ENCODE peak calls at places on chromosome 16, in six cellular contexts. N is tibial artery, Y is prostate gland, A is OCI-LY7, X is hepatocyte, W is adrenal gland. Q is an unnamed sample. For H3K4me1, the result is how much of the 10 kb centered on the place peaks cover.

GRCh38 chr16:17224859-17225258 is 245.9 kb downstream of the XYLT1 start:
- DNase-seq in N (peak), Y (peak), A (peak), X (peak), W (peak), Q (peak)

GRCh38 chr16:66551362-66551761 is 1.0 kb upstream of the CKLF start:
- DNase-seq in N (no peak), Y (no peak), A (peak), X (peak), W (no peak), Q (no peak)

GRCh38 chr16:12094537-12095265 is 118.2 kb downstream of the SNX29 start:
- DNase-seq in N (peak), Y (no peak), A (no peak), X (no peak), W (no peak), Q (no peak)

GRCh38 chr16:70809392-70810060 is 8.6 kb upstream of the VAC14 start:
- DNase-seq in N (no peak), Y (no peak), A (no peak), X (no peak), W (no peak), Q (no peak)

GRCh38 chr16:79838860-79839259 is 238.3 kb upstream of the MAF start:
- DNase-seq in N (no peak), Y (no peak), A (no peak), X (peak), W (no peak), Q (no peak)

GRCh38 chr16:62190426-62190825 is 154.2 kb upstream of the CDH8 start:
- DNase-seq in N (no peak), Y (no peak), A (peak), X (peak), W (no peak), Q (no peak)

GRCh38 chr16:30186782-30187555 is 3.6 kb downstream of the CORO1A start:
- DNase-seq in N (peak), Y (peak), A (peak), X (peak), W (peak), Q (no peak)

GRCh38 chr16:12819126-12820117 is 15.7 kb upstream of the CPPED1 start:
- DNase-seq in N (peak), Y (peak), A (peak), X (peak), W (peak), Q (no peak)

GRCh38 chr16:87304951-87305350 is 12.2 kb downstream of the C16orf95 start:
- DNase-seq in N (no peak), Y (no peak), A (no peak), X (no peak), W (no peak), Q (no peak)

GRCh38 chr16:82580293-82580900 is 46.4 kb upstream of the CDH13 start:
- DNase-seq in N (no peak), Y (peak), A (peak), X (peak), W (no peak), Q (no peak)

GRCh38 chr16:15899538-15900100 is 11.2 kb upstream of the CEP20 start:
- DNase-seq in N (no peak), Y (peak), A (no peak), X (peak), W (peak), Q (no peak)

GRCh38 chr16:19486744-19487325 is 35.1 kb downstream of the GDE1 start:
- DNase-seq in N (no peak), Y (no peak), A (no peak), X (no peak), W (no peak), Q (no peak)

GRCh38 chr16:30901201-30902069 is 5.0 kb downstream of the CTF1 start:
- DNase-seq in N (no peak), Y (no peak), A (no peak), X (no peak), W (no peak), Q (no peak)

GRCh38 chr16:67053767-67054334 is 24.9 kb downstream of the CBFB start:
- DNase-seq in N (no peak), Y (no peak), A (no peak), X (no peak), W (no peak), Q (no peak)

GRCh38 chr16:85111184-85111583 is 1.1 kb downstream of the CIBAR2 start:
- DNase-seq in N (no peak), Y (no peak), A (no peak), X (no peak), W (no peak), Q (no peak)

GRCh38 chr16:85114909-85115567 is 2.8 kb upstream of the CIBAR2 start:
- DNase-seq in N (peak), Y (peak), A (peak), X (peak), W (peak), Q (peak)

GRCh38 chr16:85112364-85112763 is at the start of gene CIBAR2:
- DNase-seq in N (no peak), Y (no peak), A (no peak), X (no peak), W (no peak), Q (no peak)

GRCh38 chr16:85113168-85113733 is 979 bp upstream of the CIBAR2 start:
- DNase-seq in N (no peak), Y (no peak), A (no peak), X (no peak), W (no peak), Q (no peak)

DNA sequence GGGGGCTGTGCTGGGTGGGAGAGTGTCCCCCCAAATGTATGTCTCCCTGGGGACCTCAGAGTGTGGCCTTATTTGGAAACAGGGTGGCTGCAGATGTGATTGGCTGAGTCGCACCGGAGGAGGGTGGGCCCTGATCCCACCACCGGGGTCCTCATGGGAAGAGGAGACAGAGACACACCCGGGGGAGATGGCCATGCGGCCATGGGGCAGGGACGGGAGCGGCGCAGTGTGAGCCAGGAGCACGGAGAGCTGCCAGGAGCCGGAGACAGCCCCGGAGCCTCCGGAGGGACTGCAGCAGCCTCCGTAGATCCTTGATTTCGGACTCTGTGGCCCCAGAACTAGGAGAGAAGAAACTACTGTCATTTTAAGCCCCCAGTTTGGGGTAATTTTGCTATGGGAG is 1.6 kb upstream of the CIBAR2 start:
- DNase-seq in N (no peak), Y (no peak), A (no peak), X (no peak), W (no peak), Q (no peak)
- H3K4me1 ChIP-seq in N (under half), Y (under half), A (under half), X (under half), W (under half), Q (under half)

DNA sequence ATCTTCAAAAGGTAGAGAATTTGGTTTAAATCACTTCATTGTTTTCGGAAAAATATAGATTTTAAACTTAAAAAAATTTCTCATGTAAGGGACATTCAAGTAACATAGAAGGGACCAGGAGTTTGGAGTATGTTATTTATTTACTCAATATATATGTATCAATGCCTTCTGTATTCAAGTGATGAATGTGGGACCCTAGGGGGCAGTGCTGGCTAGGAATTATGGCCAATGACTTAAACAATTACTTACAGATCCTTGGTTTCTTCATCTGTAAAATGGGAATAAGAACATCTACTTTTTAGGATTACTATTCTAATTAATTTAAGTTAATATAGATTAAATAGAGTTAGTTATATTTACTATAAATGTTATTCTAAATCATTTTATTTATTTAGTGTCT is 886.3 kb upstream of the RBFOX1 start:
- DNase-seq in N (no peak), Y (no peak), A (no peak), X (no peak), W (no peak), Q (no peak)
- TF ChIP-seq CTCF in N (no peak), Y (no peak), A (peak), X (no peak), W (no peak), Q (no peak)

DNA sequence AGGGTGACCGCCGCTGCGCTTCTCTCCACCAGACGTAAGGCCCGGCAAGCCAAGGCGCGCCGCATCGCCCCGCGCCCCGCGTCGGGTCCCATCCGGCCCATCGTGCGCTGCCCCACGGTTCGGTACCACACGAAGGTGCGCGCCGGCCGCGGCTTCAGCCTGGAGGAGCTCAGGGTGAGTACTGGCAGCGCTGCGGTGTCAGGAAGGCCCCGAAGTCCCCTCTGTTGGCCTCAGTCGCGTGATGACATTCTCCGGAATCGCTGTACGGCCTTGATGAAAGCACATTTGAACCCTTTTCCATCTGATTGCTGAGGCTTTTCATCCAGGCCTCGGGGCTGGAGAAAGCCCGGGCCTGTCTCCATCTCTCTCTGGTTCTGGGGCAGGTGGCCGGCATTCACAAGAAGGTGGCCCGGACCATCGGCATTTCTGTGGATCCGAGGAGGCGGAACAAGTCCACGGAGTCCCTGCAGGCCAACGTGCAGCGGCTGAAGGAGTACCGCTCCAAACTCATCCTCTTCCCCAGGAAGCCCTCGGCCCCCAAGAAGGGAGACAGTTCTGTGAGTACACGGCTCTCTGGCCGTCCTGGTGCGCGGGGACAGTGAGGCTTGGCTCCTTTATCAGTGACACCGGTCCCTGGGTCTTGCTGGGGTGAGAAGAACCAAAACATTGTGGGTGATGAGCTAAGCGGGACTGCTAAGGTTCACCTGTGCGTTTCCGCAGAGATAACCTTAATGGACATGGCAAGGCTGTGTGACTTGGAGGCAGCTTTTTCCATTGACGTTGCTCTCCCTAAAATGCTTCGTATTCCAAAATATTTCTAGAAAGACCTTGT is 929 bp downstream of the RPL13 start:
- DNase-seq in N (no peak), Y (no peak), A (no peak), X (no peak), W (no peak), Q (no peak)
- H3K4me1 ChIP-seq in N (half or more), Y (under half), A (half or more), X (under half), W (under half), Q (half or more)

GRCh38 chr16:897701-898100 is 73.1 kb downstream of the LMF1 start:
- DNase-seq in N (no peak), Y (no peak), A (no peak), X (no peak), W (no peak), Q (no peak)

GRCh38 chr16:895371-895770 is 75.4 kb downstream of the LMF1 start:
- DNase-seq in N (no peak), Y (no peak), A (no peak), X (no peak), W (no peak), Q (no peak)

GRCh38 chr16:896261-897199 is 74.3 kb downstream of the LMF1 start:
- DNase-seq in N (no peak), Y (no peak), A (no peak), X (no peak), W (no peak), Q (no peak)

GRCh38 chr16:898216-898615 is 72.6 kb downstream of the LMF1 start:
- DNase-seq in N (no peak), Y (no peak), A (no peak), X (no peak), W (no peak), Q (no peak)

GRCh38 chr16:897200-897543 is 73.6 kb downstream of the LMF1 start:
- DNase-seq in N (no peak), Y (no peak), A (no peak), X (no peak), W (no peak), Q (no peak)
- TF ChIP-seq CTCF in N (no peak), Y (no peak), A (no peak), X (no peak), W (no peak), Q (no peak)

GRCh38 chr16:50267651-50268050 is 1.3 kb downstream of the ADCY7 start:
- DNase-seq in N (peak), Y (no peak), A (peak), X (no peak), W (no peak), Q (no peak)

GRCh38 chr16:50265716-50266336 is 525 bp upstream of the ADCY7 start:
- DNase-seq in N (peak), Y (no peak), A (no peak), X (no peak), W (no peak), Q (no peak)

GRCh38 chr16:50268352-50268751 is 2.0 kb downstream of the ADCY7 start:
- DNase-seq in N (peak), Y (no peak), A (peak), X (no peak), W (no peak), Q (no peak)

GRCh38 chr16:50266337-50267091 is at the start of gene ADCY7:
- DNase-seq in N (peak), Y (no peak), A (peak), X (peak), W (no peak), Q (no peak)

DNA sequence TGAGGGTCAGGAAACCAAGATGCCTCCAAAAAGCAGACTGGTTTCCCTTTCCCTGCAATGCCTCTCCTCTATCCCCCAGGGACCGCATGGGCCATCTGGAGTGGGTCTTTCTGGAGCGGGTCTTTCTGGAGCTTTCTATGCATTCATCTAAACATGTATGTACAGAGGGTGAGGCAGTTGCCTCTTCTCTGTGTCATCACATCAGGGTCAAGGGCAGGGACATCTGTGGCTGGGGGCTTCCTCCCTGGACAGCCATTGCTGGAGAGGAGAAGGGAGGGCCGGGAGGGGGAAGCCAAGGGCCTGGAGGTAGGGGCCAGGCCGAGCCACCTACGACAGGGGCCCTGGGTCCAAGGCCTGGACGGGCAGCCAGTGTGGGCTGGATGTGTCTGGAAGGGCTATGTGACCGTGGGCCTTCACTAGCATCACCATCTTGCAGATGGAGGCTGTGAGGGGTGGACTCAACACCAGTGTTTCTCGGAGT is 840 bp downstream of the ADCY7 start:
- DNase-seq in N (peak), Y (no peak), A (peak), X (no peak), W (no peak), Q (no peak)
- H3K4me1 ChIP-seq in N (under half), Y (under half), A (half or more), X (under half), W (under half), Q (under half)

DNA sequence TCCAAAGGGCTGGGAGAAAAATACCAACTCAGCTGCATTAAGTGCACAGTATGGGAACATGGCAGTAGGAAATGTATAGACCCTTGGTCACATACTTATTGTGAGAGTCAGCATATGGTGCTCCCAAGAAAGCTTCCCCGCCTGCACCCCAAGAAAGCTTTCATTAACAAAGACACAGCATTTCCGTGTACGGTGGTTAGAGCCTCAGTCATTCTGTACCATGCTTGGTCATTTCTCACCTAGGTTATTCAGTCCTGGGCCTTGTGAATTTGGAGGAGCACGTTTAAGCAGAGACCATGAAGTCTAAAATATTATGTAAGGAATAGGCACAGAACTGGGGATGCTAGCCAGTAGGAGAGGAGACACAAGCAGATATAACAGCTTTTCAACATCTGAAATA is 56.1 kb downstream of the ESRP2 start:
- DNase-seq in N (no peak), Y (no peak), A (no peak), X (no peak), W (no peak), Q (no peak)
- TF ChIP-seq CTCF in N (no peak), Y (no peak), A (no peak), X (no peak), W (no peak), Q (no peak)

DNA sequence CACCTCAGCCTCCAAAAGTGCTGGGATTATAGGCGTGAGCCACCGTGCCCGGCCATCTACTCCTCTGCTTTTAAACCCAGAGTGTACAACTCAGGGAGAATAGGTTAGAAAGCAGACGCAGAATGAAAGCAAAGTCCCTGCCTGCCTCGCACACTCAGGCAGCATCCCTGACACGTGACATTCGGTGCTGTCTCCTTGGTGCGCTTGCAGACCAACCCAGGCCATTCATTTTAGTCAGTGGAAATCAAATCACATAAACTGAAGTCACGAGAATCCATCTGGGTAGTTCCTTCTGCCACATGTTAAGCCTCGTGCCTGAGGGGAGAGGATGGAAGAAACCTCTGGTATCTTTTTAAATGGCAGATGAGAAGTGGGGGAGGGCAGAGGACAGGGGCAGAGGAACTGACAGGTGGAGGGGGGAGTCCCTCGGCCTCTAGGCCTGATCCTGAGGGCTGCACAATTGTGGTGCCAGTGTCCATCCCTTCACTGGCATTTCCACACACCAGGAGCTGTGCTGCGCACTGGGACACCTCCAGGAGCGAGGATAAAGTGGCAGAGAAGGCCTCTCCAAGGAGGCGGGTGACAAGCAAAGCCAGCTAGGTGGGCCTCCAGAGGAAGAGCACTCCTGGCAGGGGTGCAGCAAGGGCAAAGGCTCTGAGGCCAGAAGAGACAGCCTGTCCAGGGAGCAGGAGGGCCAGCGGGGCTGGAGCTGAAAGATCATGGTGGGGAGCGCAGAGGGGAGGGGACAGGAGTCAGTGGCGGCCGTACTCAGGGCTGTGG is 196.3 kb downstream of the KATNIP start:
- DNase-seq in N (no peak), Y (no peak), A (no peak), X (no peak), W (no peak), Q (no peak)
- H3K4me1 ChIP-seq in N (under half), Y (under half), A (under half), X (under half), W (under half), Q (under half)

DNA sequence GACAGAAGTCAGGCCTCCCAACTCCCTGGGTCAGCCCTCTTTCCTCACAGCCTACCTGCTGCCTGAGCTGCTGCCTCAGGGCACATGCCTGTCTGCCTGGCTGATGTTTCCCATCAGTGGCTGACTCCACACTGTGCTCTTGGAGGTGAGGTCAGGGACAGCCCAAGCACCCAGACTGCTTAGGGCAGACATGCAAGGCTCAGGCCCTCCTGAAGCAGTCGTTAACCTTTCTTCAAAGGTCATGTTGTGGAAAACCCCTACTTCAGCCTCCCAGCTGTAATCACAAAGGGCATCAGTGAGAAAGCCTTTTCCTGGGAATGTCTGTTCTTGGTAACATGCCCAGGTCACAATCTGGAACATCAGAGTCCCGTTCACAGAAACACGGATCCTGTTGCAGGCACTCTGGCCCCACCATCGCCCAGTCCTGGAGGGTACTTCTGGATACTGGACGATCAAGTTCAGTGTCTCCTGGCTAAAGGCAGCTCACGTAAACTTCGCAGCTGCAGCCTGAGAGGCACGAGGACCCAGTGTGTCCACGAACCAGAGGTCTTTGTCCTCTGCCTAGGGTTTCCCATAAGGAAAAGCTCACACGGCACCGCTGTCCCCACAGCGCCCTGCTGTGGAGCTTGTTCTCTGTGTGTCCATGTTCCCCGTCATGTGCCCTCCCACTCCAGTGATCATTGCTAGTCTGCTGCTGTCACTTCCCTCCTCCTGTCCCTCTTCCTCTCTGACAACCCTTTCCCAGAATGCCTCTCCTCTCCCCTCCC is 54.9 kb downstream of the GNAO1 start:
- DNase-seq in N (peak), Y (no peak), A (no peak), X (peak), W (no peak), Q (no peak)
- TF ChIP-seq CTCF in N (no peak), Y (no peak), A (no peak), X (no peak), W (no peak), Q (no peak)